ENCODE peak calls at places on chromosomes 1 and 21, in four cellular contexts. One of them, this sample, is unnamed.

GRCh38 chr1:67059331-67059730 is 5.4 kb upstream of the SLC35D1 start:
- DNase-seq in Karpas-422: no peak
- DNase-seq in fibroblast of lung: no peak
- DNase-seq in DND-41: no peak
- DNase-seq in this sample: peak; percentile 42

GRCh38 chr1:225004396-225004795 is 74.9 kb downstream of the DNAH14 start:
- DNase-seq in Karpas-422: no peak
- DNase-seq in fibroblast of lung: no peak
- DNase-seq in DND-41: no peak
- DNase-seq in this sample: peak; percentile 2

GRCh38 chr1:151537112-151537511 is 3.0 kb upstream of the TUFT1 start:
- DNase-seq in Karpas-422: no peak
- DNase-seq in fibroblast of lung: peak; percentile 98
- DNase-seq in DND-41: no peak
- DNase-seq in this sample: peak; percentile 96

GRCh38 chr1:245693941-245694340 is 539.2 kb downstream of the KIF26B start:
- DNase-seq in Karpas-422: no peak
- DNase-seq in fibroblast of lung: no peak
- DNase-seq in DND-41: no peak
- DNase-seq in this sample: no peak

GRCh38 chr1:24793762-24794161 is 48.5 kb downstream of the CLIC4 start:
- DNase-seq in Karpas-422: peak; percentile 38
- DNase-seq in fibroblast of lung: peak; percentile 84
- DNase-seq in DND-41: no peak
- DNase-seq in this sample: peak; percentile 84

GRCh38 chr21:34807881-34808568 is 139.2 kb downstream of the CLIC6 start:
- DNase-seq in Karpas-422: no peak
- DNase-seq in fibroblast of lung: peak; percentile 96
- DNase-seq in DND-41: no peak
- DNase-seq in this sample: peak; percentile 97

GRCh38 chr1:231390071-231390470 is 32.0 kb downstream of the EGLN1 start:
- DNase-seq in Karpas-422: no peak
- DNase-seq in fibroblast of lung: peak; percentile 20
- DNase-seq in DND-41: no peak
- DNase-seq in this sample: peak; percentile 57

GRCh38 chr1:53600486-53600885 is 138.5 kb downstream of the GLIS1 start:
- DNase-seq in Karpas-422: no peak
- DNase-seq in fibroblast of lung: no peak
- DNase-seq in DND-41: no peak
- DNase-seq in this sample: no peak

GRCh38 chr1:227357229-227358078 is 39.2 kb upstream of the CDC42BPA start:
- DNase-seq in Karpas-422: no peak
- DNase-seq in fibroblast of lung: peak; percentile 89
- DNase-seq in DND-41: no peak
- DNase-seq in this sample: peak; percentile 88
- H3K4me2 ChIP-seq in Karpas-422: no peak overlapping the region
- H3K4me2 ChIP-seq in fibroblast of lung: peak overlapping the region; percentile 47
- H3K4me2 ChIP-seq in DND-41: no peak overlapping the region
- H3K4me2 ChIP-seq in this sample: peak overlapping the region; percentile 67

DNA sequence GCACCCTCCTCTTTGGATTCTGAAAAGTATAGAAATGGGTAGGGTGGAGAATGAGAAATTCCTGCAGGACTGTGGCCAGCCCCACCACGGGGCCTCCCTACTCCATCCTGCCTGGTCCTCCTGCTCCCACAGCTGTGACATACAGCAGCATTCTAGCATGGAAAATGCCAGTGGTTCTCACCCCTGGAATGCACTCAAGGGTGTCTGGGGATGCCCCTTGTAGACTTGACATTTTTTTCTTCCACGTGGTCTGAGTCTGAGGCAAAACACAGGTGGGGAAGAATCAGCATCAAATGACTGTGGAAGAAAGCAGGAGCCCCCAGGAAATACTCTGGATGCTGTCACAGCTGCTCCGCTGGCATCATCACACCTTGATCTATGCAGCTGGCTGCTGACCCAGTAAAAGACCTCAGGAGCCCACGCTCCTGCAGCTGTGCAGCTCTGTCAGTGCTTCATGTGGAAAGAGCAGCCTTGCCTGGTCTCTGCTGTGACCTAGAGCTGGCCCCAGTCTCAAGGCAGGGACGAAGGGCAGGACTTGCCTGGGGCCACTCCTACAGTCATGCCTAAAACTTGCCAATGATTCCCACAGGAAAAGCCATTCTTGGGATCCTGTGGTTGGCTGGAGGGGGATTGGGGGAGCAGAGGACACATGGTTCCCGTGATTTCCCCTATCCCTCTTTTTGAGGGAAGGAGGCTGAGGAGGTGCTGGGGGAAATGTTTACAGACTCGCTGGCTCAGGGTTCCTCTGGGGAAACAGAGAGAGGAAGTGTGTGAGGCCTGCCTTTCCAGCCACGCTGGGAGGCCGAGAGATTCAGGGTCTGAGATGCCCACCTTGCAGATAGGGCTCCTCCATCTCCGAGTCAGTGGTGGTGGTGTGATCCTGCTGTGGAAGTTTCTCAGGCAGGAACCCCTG is 10.8 kb upstream of the A3GALT2 start:
- DNase-seq in Karpas-422: no peak
- DNase-seq in fibroblast of lung: no peak
- DNase-seq in DND-41: no peak
- DNase-seq in this sample: peak; percentile 24
- H3K4me2 ChIP-seq in Karpas-422: no peak overlapping the region
- H3K4me2 ChIP-seq in fibroblast of lung: no peak overlapping the region
- H3K4me2 ChIP-seq in DND-41: no peak overlapping the region
- H3K4me2 ChIP-seq in this sample: no peak overlapping the region

GRCh38 chr1:168396508-168396907 is 115.8 kb downstream of the TBX19 start:
- DNase-seq in Karpas-422: no peak
- DNase-seq in fibroblast of lung: no peak
- DNase-seq in DND-41: no peak
- DNase-seq in this sample: no peak
- H3K4me2 ChIP-seq in Karpas-422: no peak overlapping the region
- H3K4me2 ChIP-seq in fibroblast of lung: no peak overlapping the region
- H3K4me2 ChIP-seq in DND-41: no peak overlapping the region
- H3K4me2 ChIP-seq in this sample: no peak overlapping the region

GRCh38 chr1:236315518-236315917 is 33.8 kb upstream of the ERO1B start:
- DNase-seq in Karpas-422: no peak
- DNase-seq in fibroblast of lung: no peak
- DNase-seq in DND-41: no peak
- DNase-seq in this sample: no peak

GRCh38 chr1:236316437-236316836 is 34.7 kb upstream of the ERO1B start:
- DNase-seq in Karpas-422: no peak
- DNase-seq in fibroblast of lung: no peak
- DNase-seq in DND-41: no peak
- DNase-seq in this sample: no peak

GRCh38 chr1:236313412-236313811 is 31.7 kb upstream of the ERO1B start:
- DNase-seq in Karpas-422: no peak
- DNase-seq in fibroblast of lung: no peak
- DNase-seq in DND-41: no peak
- DNase-seq in this sample: no peak

GRCh38 chr1:236311040-236311439 is 29.3 kb upstream of the ERO1B start:
- DNase-seq in Karpas-422: peak; percentile 46
- DNase-seq in fibroblast of lung: no peak
- DNase-seq in DND-41: no peak
- DNase-seq in this sample: no peak

DNA sequence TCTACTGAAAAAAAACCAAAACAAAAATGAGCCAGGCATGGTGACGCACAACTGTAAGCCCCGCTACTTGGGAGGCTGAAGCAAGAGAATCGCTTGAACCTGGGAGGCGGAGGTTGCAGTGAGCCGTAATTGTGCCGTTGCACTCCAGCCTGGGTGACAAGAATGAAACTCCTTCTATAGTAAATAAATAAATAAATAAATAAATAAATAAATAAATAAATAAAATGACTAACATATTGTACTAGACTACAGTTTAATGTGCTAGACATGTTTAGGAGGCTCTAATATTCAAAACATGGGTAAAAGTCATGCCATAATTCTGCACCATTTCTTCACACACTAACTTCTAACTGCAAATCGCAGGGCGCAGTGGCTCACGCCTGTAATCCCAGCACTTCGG is 33.3 kb upstream of the ERO1B start:
- DNase-seq in Karpas-422: no peak
- DNase-seq in fibroblast of lung: no peak
- DNase-seq in DND-41: no peak
- DNase-seq in this sample: no peak
- H3K4me2 ChIP-seq in Karpas-422: no peak overlapping the region
- H3K4me2 ChIP-seq in fibroblast of lung: no peak overlapping the region
- H3K4me2 ChIP-seq in DND-41: no peak overlapping the region
- H3K4me2 ChIP-seq in this sample: no peak overlapping the region

DNA sequence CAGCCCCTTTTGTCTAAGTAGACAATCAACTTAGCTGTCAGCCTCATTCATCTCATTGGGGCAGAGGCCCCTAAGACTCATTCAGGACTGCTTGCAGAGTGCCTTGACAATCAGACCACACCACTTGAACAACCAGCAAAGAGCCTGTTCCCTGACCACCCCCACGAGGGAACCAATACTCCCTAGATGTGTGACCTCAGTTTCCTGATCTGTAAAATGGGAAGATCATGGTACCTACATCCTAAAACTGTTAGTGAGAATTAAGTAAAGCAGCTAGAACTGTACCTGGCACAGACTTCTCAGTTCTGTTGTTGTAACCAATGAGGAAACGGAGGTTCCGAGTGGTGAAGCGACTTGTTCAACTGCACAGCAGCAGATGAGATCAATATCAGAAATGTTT is 298.5 kb downstream of the RRAGC start:
- DNase-seq in Karpas-422: no peak
- DNase-seq in fibroblast of lung: no peak
- DNase-seq in DND-41: no peak
- DNase-seq in this sample: no peak
- H3K4me2 ChIP-seq in Karpas-422: no peak overlapping the region
- H3K4me2 ChIP-seq in fibroblast of lung: no peak overlapping the region
- H3K4me2 ChIP-seq in DND-41: peak overlapping the region; percentile 63
- H3K4me2 ChIP-seq in this sample: no peak overlapping the region

GRCh38 chr1:95703046-95703445 is 469.0 kb downstream of the RWDD3 start:
- DNase-seq in Karpas-422: no peak
- DNase-seq in fibroblast of lung: no peak
- DNase-seq in DND-41: no peak
- DNase-seq in this sample: no peak
- H3K4me2 ChIP-seq in Karpas-422: no peak overlapping the region
- H3K4me2 ChIP-seq in fibroblast of lung: no peak overlapping the region
- H3K4me2 ChIP-seq in DND-41: no peak overlapping the region
- H3K4me2 ChIP-seq in this sample: no peak overlapping the region